ENCODE peak calls at places on chromosomes 2 and 18, in four cellular contexts. V is GM13977, W is activated T-cell treated with anti-CD3 and anti-CD28 coated beads for 4 hours, E is lung. J is an unnamed sample.

GRCh38 chr2:95345066-95345414 is 47.9 kb downstream of the KCNIP3 start:
- DNase-seq in V (no peak), W (no peak), E (no peak), J (no peak)

GRCh38 chr2:7811073-7811472 is 870.8 kb upstream of the ID2 start:
- DNase-seq in V (no peak), W (no peak), E (no peak), J (no peak)

GRCh38 chr2:146734042-146734715 is 1110.7 kb upstream of the ACVR2A start:
- DNase-seq in V (peak), W (no peak), E (no peak), J (peak)

GRCh38 chr2:13480057-13480456 is 763.3 kb downstream of the TRIB2 start:
- DNase-seq in V (no peak), W (no peak), E (no peak), J (no peak)

GRCh38 chr2:127586746-127587295 is 51.3 kb downstream of the MYO7B start:
- DNase-seq in V (no peak), W (no peak), E (no peak), J (no peak)

GRCh38 chr2:5132281-5132680 is 559.9 kb upstream of the SOX11 start:
- DNase-seq in V (no peak), W (no peak), E (no peak), J (no peak)

GRCh38 chr2:182240862-182241371 is 185.9 kb downstream of the PDE1A start:
- DNase-seq in V (peak), W (no peak), E (no peak), J (no peak)

GRCh38 chr2:97011977-97012569 is 25.7 kb upstream of the FAM178B start:
- DNase-seq in V (peak), W (no peak), E (no peak), J (peak)

GRCh38 chr18:79068299-79068945 is 772 bp upstream of the ATP9B start:
- DNase-seq in V (no peak), W (no peak), E (no peak), J (no peak)

GRCh38 chr2:84388133-84388532 is 70.9 kb downstream of the SUCLG1 start:
- DNase-seq in V (no peak), W (no peak), E (no peak), J (peak)

GRCh38 chr2:10124538-10125045 is 2.1 kb downstream of the RRM2 start:
- DNase-seq in V (peak), W (peak), E (no peak), J (no peak)

GRCh38 chr2:68921646-68922045 is 31.0 kb downstream of the GKN2 start:
- DNase-seq in V (no peak), W (no peak), E (no peak), J (no peak)

GRCh38 chr2:217905906-217906305 is 96.9 kb downstream of the TNS1 start:
- DNase-seq in V (no peak), W (no peak), E (no peak), J (no peak)

GRCh38 chr2:63047534-63048281 is 2.9 kb upstream of the OTX1 start:
- DNase-seq in V (peak), W (no peak), E (no peak), J (no peak)

GRCh38 chr18:45588831-45589558 is 26.3 kb upstream of the SLC14A2 start:
- DNase-seq in V (no peak), W (no peak), E (no peak), J (peak)

GRCh38 chr2:45344502-45344901 is 266.6 kb downstream of the SRBD1 start:
- DNase-seq in V (no peak), W (no peak), E (peak), J (no peak)

GRCh38 chr2:121902171-121902591 is 146.7 kb downstream of the TSN start:
- DNase-seq in V (no peak), W (no peak), E (no peak), J (no peak)

GRCh38 chr2:179235463-179236108 is 29.0 kb downstream of the SESTD1 start:
- DNase-seq in V (no peak), W (no peak), E (peak), J (peak)

GRCh38 chr2:234818937-234819336 is 132.9 kb upstream of the SH3BP4 start:
- DNase-seq in V (no peak), W (no peak), E (no peak), J (no peak)

GRCh38 chr2:118834901-118835738 is 12.3 kb downstream of the EN1 start:
- DNase-seq in V (peak), W (no peak), E (no peak), J (no peak)

GRCh38 chr2:234983011-234983726 is 31.4 kb downstream of the SH3BP4 start:
- DNase-seq in V (no peak), W (no peak), E (no peak), J (no peak)

GRCh38 chr18:37188016-37188791 is 359.3 kb downstream of the KIAA1328 start:
- DNase-seq in V (no peak), W (no peak), E (no peak), J (peak)